ENCODE peak calls at places on chromosomes 13 and 19, in eight cellular contexts. O is cardiac fibroblast, U is HFF-Myc, J is gastrocnemius medialis, L is OCI-LY7, T is tibial artery, X is adrenal gland, H is heart right ventricle. R is an unnamed sample.

GRCh38 chr13:30615851-30616311 is 1.8 kb upstream of the USPL1 start:
- DNase-seq in O (peak; percentile 62), U (no peak), J (no peak), L (peak; percentile 61), T (no peak), X (no peak), H (no peak), R (peak; percentile 47)

GRCh38 chr13:46321494-46322225 is 65.4 kb downstream of the RUBCNL start:
- DNase-seq in O (peak; percentile 77), U (peak; percentile 12), J (no peak), L (peak; percentile 84), T (no peak), X (peak; percentile 81), H (peak; percentile 34), R (peak; percentile 77)

GRCh38 chr13:48532146-48532472 is 771 bp downstream of the RCBTB2 start:
- DNase-seq in O (peak; percentile 67), U (peak; percentile 10), J (no peak), L (no peak), T (no peak), X (no peak), H (no peak), R (no peak)

GRCh38 chr13:73556902-73557301 is 498.1 kb downstream of the KLF5 start:
- DNase-seq in O (no peak), U (no peak), J (no peak), L (no peak), T (no peak), X (no peak), H (no peak), R (no peak)

GRCh38 chr13:102852556-102852955 is 6.7 kb downstream of the ERCC5 start:
- DNase-seq in O (peak; percentile 69), U (no peak), J (no peak), L (no peak), T (no peak), X (no peak), H (no peak), R (no peak)

GRCh38 chr19:3020321-3020960 is 8.6 kb downstream of the TLE2 start:
- DNase-seq in O (no peak), U (no peak), J (no peak), L (no peak), T (no peak), X (no peak), H (no peak), R (no peak)

GRCh38 chr19:16628984-16629691 is 1.1 kb upstream of the MED26 start:
- DNase-seq in O (peak; percentile 68), U (peak; percentile 93), J (peak; percentile 68), L (peak; percentile 84), T (peak; percentile 39), X (peak; percentile 74), H (peak; percentile 65), R (peak; percentile 80)

GRCh38 chr19:39480337-39481228 is at the start of gene TIMM50:
- DNase-seq in O (peak; percentile 94), U (peak; percentile 88), J (peak; percentile 91), L (peak; percentile 98), T (peak; percentile 96), X (peak; percentile 99), H (peak; percentile 97), R (peak; percentile 97)

GRCh38 chr13:98595134-98595533 is 18.2 kb upstream of the STK24 start:
- DNase-seq in O (no peak), U (no peak), J (no peak), L (no peak), T (no peak), X (no peak), H (no peak), R (no peak)

GRCh38 chr13:98592353-98592740 is 15.4 kb upstream of the STK24 start:
- DNase-seq in O (no peak), U (no peak), J (no peak), L (no peak), T (no peak), X (no peak), H (no peak), R (no peak)

GRCh38 chr13:98599502-98600328 is 22.8 kb upstream of the STK24 start:
- DNase-seq in O (peak; percentile 22), U (no peak), J (no peak), L (no peak), T (no peak), X (no peak), H (no peak), R (no peak)

DNA sequence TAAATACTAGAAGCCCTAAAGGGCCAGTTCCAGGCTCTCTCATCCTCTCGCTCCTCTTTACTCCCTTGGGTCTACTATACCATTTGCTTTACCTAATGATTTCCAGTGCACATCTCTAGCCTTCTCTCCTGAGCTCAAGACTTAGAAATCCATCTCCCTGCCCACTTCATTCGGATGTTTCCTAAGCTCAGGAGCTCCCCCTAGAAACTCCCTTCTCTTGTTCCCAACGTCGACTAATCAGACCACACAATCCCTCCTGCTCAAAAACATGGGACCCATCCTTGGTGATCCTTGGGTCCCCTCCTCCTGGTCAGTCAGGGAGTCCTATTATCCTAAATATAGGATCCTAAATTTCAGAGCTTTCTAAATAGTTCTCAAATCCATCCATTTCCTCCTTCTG is 21.1 kb upstream of the STK24 start:
- DNase-seq in O (peak; percentile 25), U (no peak), J (no peak), L (no peak), T (no peak), X (no peak), H (no peak), R (no peak)
- TF ChIP-seq CTCF in O (peak; percentile 16), U (peak; percentile 31), J (no peak), L (no peak), T (no peak), X (peak; percentile 31), H (peak; percentile 18), R (no peak)

GRCh38 chr19:53867225-53868090 is at the start of gene MYADM:
- DNase-seq in O (peak; percentile 99), U (peak; percentile 97), J (peak; percentile 87), L (peak; percentile 97), T (peak; percentile 100), X (peak; percentile 98), H (peak; percentile 99), R (peak; percentile 44)

GRCh38 chr19:53868091-53868891 is 608 bp downstream of the MYADM start:
- DNase-seq in O (peak; percentile 78), U (no peak), J (no peak), L (no peak), T (peak; percentile 60), X (peak; percentile 66), H (peak; percentile 59), R (no peak)

GRCh38 chr19:53864308-53864836 is 3.3 kb upstream of the MYADM start:
- DNase-seq in O (no peak), U (no peak), J (no peak), L (no peak), T (no peak), X (no peak), H (no peak), R (no peak)

GRCh38 chr19:53865523-53865917 is 2.2 kb upstream of the MYADM start:
- DNase-seq in O (no peak), U (no peak), J (no peak), L (no peak), T (no peak), X (no peak), H (no peak), R (no peak)

GRCh38 chr19:53865918-53866696 is 1.6 kb upstream of the MYADM start:
- DNase-seq in O (peak; percentile 80), U (no peak), J (peak; percentile 15), L (no peak), T (peak; percentile 72), X (no peak), H (peak; percentile 81), R (no peak)
- H3K4me3 ChIP-seq in O (peak overlapping the region; percentile 40), U (peak overlapping the region; percentile 44), J (peak overlapping the region; percentile 42), L (no peak overlapping the region), T (peak overlapping the region; percentile 83), X (peak overlapping the region; percentile 35), H (peak overlapping the region; percentile 78), R (no peak overlapping the region)

DNA sequence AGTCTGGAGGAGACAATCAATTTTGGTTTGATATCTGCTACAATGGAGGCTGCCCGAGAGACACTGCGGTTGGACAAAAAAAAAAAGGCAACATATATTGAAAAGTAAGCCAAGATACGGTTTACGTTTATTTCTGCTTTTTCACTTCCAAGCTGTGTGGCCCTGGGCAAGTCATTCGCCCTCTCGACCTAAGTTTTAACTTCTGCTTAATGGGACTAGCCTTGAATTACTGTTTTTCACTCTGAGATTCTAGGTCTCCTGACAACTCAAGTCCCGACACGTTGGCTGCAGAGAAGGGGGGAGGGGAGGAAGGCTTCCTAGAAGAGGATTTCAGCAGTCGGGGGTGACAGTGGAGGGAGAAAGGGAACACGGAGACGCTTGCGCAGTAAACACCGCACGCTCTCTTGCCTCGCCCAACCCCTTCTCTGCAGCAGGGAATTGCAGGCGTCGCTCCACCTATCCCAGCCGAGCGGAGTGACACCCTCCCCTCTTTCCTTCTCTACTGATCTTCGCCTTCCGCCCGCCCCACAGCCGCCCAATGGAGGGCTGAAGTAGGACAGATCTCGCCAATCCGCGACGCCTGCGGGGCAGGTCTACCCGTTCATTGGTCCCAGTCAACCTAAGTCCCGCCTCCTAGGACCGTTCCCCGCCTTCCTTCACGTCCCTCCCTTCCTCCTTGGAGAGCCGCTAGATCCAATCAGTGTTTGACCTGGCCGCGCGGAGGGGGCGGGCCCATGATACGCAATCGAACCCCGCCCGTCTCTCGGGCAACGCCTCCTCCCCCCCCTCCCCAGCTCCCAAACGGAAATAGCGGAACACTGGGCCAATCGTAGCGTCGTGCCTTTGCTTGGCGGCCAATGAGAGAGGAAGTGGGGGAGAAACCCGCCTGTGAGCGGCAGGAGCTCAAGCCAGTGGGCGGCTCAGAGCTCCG is 529 bp upstream of the AP2A1 start:
- DNase-seq in O (peak; percentile 100), U (peak; percentile 99), J (peak; percentile 100), L (peak; percentile 100), T (peak; percentile 100), X (peak; percentile 100), H (peak; percentile 100), R (peak; percentile 100)
- TF ChIP-seq CTCF in O (no peak), U (no peak), J (no peak), L (no peak), T (peak; percentile 47), X (no peak), H (no peak), R (no peak)

GRCh38 chr19:18110833-18111232 is 13.3 kb downstream of the MAST3 start:
- DNase-seq in O (no peak), U (no peak), J (no peak), L (no peak), T (no peak), X (no peak), H (no peak), R (no peak)
- H3K4me3 ChIP-seq in O (peak overlapping the region; percentile 82), U (peak overlapping the region; percentile 54), J (peak overlapping the region; percentile 57), L (no peak overlapping the region), T (peak overlapping the region; percentile 89), X (peak overlapping the region; percentile 82), H (peak overlapping the region; percentile 68), R (peak overlapping the region; percentile 84)

DNA sequence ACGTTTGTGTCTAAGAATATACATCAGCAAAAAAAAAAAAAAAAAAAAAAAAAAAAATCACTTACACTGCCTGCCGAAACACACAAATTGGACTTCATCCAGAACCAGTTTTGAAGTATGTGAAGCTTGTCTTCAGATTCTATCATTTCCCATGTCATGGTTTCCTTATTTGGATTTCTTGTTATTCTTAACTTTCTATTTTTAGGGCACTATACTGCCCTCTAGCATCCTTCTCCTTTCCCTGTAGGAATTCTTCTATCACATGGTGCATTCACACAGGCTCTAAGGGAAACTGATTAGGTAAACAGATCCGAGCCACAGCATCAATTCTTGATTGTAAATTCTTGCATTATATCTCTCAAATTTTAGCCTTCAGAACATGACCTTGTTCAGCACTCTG is 1507.5 kb downstream of the OLFM4 start:
- DNase-seq in O (no peak), U (no peak), J (no peak), L (no peak), T (no peak), X (no peak), H (peak; percentile 2), R (no peak)
- TF ChIP-seq CTCF in O (no peak), U (no peak), J (no peak), L (no peak), T (no peak), X (no peak), H (peak; percentile 15), R (no peak)